ENCODE peak calls at places on chromosomes 12 and 14, in ten cellular contexts. One of them, this sample, is unnamed.

GRCh38 chr12:112879191-112879705 is 27.5 kb upstream of the OAS1 start:
- DNase-seq in activated CD8-positive, alpha-beta memory T cell treated with anti-CD3 and anti-CD28 coated beads for 48 hours: no peak
- DNase-seq in ovary: no peak
- DNase-seq in T-helper 1 cell: no peak
- DNase-seq in fibroblast of pulmonary artery: no peak
- DNase-seq in PC-3: no peak
- DNase-seq in naive B cell: no peak
- DNase-seq in B cell: no peak
- DNase-seq in bronchial epithelial cell: no peak
- DNase-seq in cardiac muscle cell: no peak
- DNase-seq in this sample: no peak

GRCh38 chr12:91140660-91141045 is 29.4 kb upstream of the LUM start:
- DNase-seq in activated CD8-positive, alpha-beta memory T cell treated with anti-CD3 and anti-CD28 coated beads for 48 hours: no peak
- DNase-seq in ovary: no peak
- DNase-seq in T-helper 1 cell: no peak
- DNase-seq in fibroblast of pulmonary artery: peak
- DNase-seq in PC-3: peak
- DNase-seq in naive B cell: no peak
- DNase-seq in B cell: no peak
- DNase-seq in bronchial epithelial cell: no peak
- DNase-seq in cardiac muscle cell: no peak
- DNase-seq in this sample: no peak

GRCh38 chr12:9925746-9926393 is 6.3 kb downstream of the CLEC2A start:
- DNase-seq in activated CD8-positive, alpha-beta memory T cell treated with anti-CD3 and anti-CD28 coated beads for 48 hours: no peak
- DNase-seq in ovary: no peak
- DNase-seq in T-helper 1 cell: no peak
- DNase-seq in fibroblast of pulmonary artery: peak
- DNase-seq in PC-3: peak
- DNase-seq in naive B cell: peak
- DNase-seq in B cell: peak
- DNase-seq in bronchial epithelial cell: peak
- DNase-seq in cardiac muscle cell: peak
- DNase-seq in this sample: no peak

GRCh38 chr12:111150476-111150875 is 218.4 kb downstream of the PHETA1 start:
- DNase-seq in activated CD8-positive, alpha-beta memory T cell treated with anti-CD3 and anti-CD28 coated beads for 48 hours: no peak
- DNase-seq in ovary: no peak
- DNase-seq in T-helper 1 cell: no peak
- DNase-seq in fibroblast of pulmonary artery: no peak
- DNase-seq in PC-3: no peak
- DNase-seq in naive B cell: no peak
- DNase-seq in B cell: no peak
- DNase-seq in bronchial epithelial cell: no peak
- DNase-seq in cardiac muscle cell: no peak
- DNase-seq in this sample: no peak

GRCh38 chr12:1162083-1162760 is 171.2 kb downstream of the ERC1 start:
- DNase-seq in activated CD8-positive, alpha-beta memory T cell treated with anti-CD3 and anti-CD28 coated beads for 48 hours: no peak
- DNase-seq in ovary: no peak
- DNase-seq in T-helper 1 cell: no peak
- DNase-seq in fibroblast of pulmonary artery: no peak
- DNase-seq in PC-3: no peak
- DNase-seq in naive B cell: no peak
- DNase-seq in B cell: no peak
- DNase-seq in bronchial epithelial cell: no peak
- DNase-seq in cardiac muscle cell: no peak
- DNase-seq in this sample: no peak

GRCh38 chr12:19857197-19857596 is 417.9 kb downstream of the AEBP2 start:
- DNase-seq in activated CD8-positive, alpha-beta memory T cell treated with anti-CD3 and anti-CD28 coated beads for 48 hours: no peak
- DNase-seq in ovary: no peak
- DNase-seq in T-helper 1 cell: no peak
- DNase-seq in fibroblast of pulmonary artery: no peak
- DNase-seq in PC-3: no peak
- DNase-seq in naive B cell: no peak
- DNase-seq in B cell: no peak
- DNase-seq in bronchial epithelial cell: no peak
- DNase-seq in cardiac muscle cell: no peak
- DNase-seq in this sample: no peak

GRCh38 chr12:52542785-52543318 is 10.1 kb downstream of the KRT71 start:
- DNase-seq in activated CD8-positive, alpha-beta memory T cell treated with anti-CD3 and anti-CD28 coated beads for 48 hours: no peak
- DNase-seq in ovary: no peak
- DNase-seq in T-helper 1 cell: no peak
- DNase-seq in fibroblast of pulmonary artery: no peak
- DNase-seq in PC-3: no peak
- DNase-seq in naive B cell: no peak
- DNase-seq in B cell: no peak
- DNase-seq in bronchial epithelial cell: no peak
- DNase-seq in cardiac muscle cell: no peak
- DNase-seq in this sample: no peak

GRCh38 chr12:44708218-44708617 is 167.9 kb downstream of the NELL2 start:
- DNase-seq in activated CD8-positive, alpha-beta memory T cell treated with anti-CD3 and anti-CD28 coated beads for 48 hours: no peak
- DNase-seq in ovary: no peak
- DNase-seq in T-helper 1 cell: no peak
- DNase-seq in fibroblast of pulmonary artery: no peak
- DNase-seq in PC-3: no peak
- DNase-seq in naive B cell: no peak
- DNase-seq in B cell: no peak
- DNase-seq in bronchial epithelial cell: no peak
- DNase-seq in cardiac muscle cell: no peak
- DNase-seq in this sample: no peak

GRCh38 chr14:26404927-26405326 is 192.9 kb downstream of the NOVA1 start:
- DNase-seq in activated CD8-positive, alpha-beta memory T cell treated with anti-CD3 and anti-CD28 coated beads for 48 hours: no peak
- DNase-seq in ovary: no peak
- DNase-seq in T-helper 1 cell: no peak
- DNase-seq in fibroblast of pulmonary artery: no peak
- DNase-seq in PC-3: no peak
- DNase-seq in naive B cell: no peak
- DNase-seq in B cell: no peak
- DNase-seq in bronchial epithelial cell: no peak
- DNase-seq in cardiac muscle cell: no peak
- DNase-seq in this sample: no peak

GRCh38 chr12:12779529-12779928 is 5.9 kb upstream of the APOLD1 start:
- DNase-seq in activated CD8-positive, alpha-beta memory T cell treated with anti-CD3 and anti-CD28 coated beads for 48 hours: no peak
- DNase-seq in ovary: no peak
- DNase-seq in T-helper 1 cell: no peak
- DNase-seq in fibroblast of pulmonary artery: peak
- DNase-seq in PC-3: peak
- DNase-seq in naive B cell: no peak
- DNase-seq in B cell: no peak
- DNase-seq in bronchial epithelial cell: peak
- DNase-seq in cardiac muscle cell: no peak
- DNase-seq in this sample: no peak

GRCh38 chr12:124722871-124723270 is 140.8 kb downstream of the SCARB1 start:
- DNase-seq in activated CD8-positive, alpha-beta memory T cell treated with anti-CD3 and anti-CD28 coated beads for 48 hours: no peak
- DNase-seq in ovary: no peak
- DNase-seq in T-helper 1 cell: no peak
- DNase-seq in fibroblast of pulmonary artery: no peak
- DNase-seq in PC-3: peak
- DNase-seq in naive B cell: no peak
- DNase-seq in B cell: no peak
- DNase-seq in bronchial epithelial cell: peak
- DNase-seq in cardiac muscle cell: no peak
- DNase-seq in this sample: no peak

GRCh38 chr14:48937796-48938195 is 648.4 kb downstream of the RPS29 start:
- DNase-seq in activated CD8-positive, alpha-beta memory T cell treated with anti-CD3 and anti-CD28 coated beads for 48 hours: no peak
- DNase-seq in ovary: peak
- DNase-seq in T-helper 1 cell: no peak
- DNase-seq in fibroblast of pulmonary artery: peak
- DNase-seq in PC-3: no peak
- DNase-seq in naive B cell: no peak
- DNase-seq in B cell: no peak
- DNase-seq in bronchial epithelial cell: no peak
- DNase-seq in cardiac muscle cell: peak
- DNase-seq in this sample: no peak

GRCh38 chr14:104421401-104421821 is 158.2 kb upstream of the C14orf180 start:
- DNase-seq in activated CD8-positive, alpha-beta memory T cell treated with anti-CD3 and anti-CD28 coated beads for 48 hours: no peak
- DNase-seq in ovary: no peak
- DNase-seq in T-helper 1 cell: no peak
- DNase-seq in fibroblast of pulmonary artery: no peak
- DNase-seq in PC-3: no peak
- DNase-seq in naive B cell: no peak
- DNase-seq in B cell: no peak
- DNase-seq in bronchial epithelial cell: no peak
- DNase-seq in cardiac muscle cell: no peak
- DNase-seq in this sample: no peak

GRCh38 chr12:132557291-132557968 is 53.0 kb downstream of the LRCOL1 start:
- DNase-seq in activated CD8-positive, alpha-beta memory T cell treated with anti-CD3 and anti-CD28 coated beads for 48 hours: no peak
- DNase-seq in ovary: no peak
- DNase-seq in T-helper 1 cell: no peak
- DNase-seq in fibroblast of pulmonary artery: no peak
- DNase-seq in PC-3: no peak
- DNase-seq in naive B cell: no peak
- DNase-seq in B cell: no peak
- DNase-seq in bronchial epithelial cell: no peak
- DNase-seq in cardiac muscle cell: no peak
- DNase-seq in this sample: no peak

GRCh38 chr12:124032265-124032886 is 59.4 kb downstream of the ZNF664 start:
- DNase-seq in activated CD8-positive, alpha-beta memory T cell treated with anti-CD3 and anti-CD28 coated beads for 48 hours: no peak
- DNase-seq in ovary: no peak
- DNase-seq in T-helper 1 cell: no peak
- DNase-seq in fibroblast of pulmonary artery: peak
- DNase-seq in PC-3: peak
- DNase-seq in naive B cell: peak
- DNase-seq in B cell: peak
- DNase-seq in bronchial epithelial cell: peak
- DNase-seq in cardiac muscle cell: peak
- DNase-seq in this sample: peak

GRCh38 chr14:80606347-80606772 is 335.2 kb downstream of the CEP128 start:
- DNase-seq in activated CD8-positive, alpha-beta memory T cell treated with anti-CD3 and anti-CD28 coated beads for 48 hours: no peak
- DNase-seq in ovary: no peak
- DNase-seq in T-helper 1 cell: no peak
- DNase-seq in fibroblast of pulmonary artery: peak
- DNase-seq in PC-3: no peak
- DNase-seq in naive B cell: no peak
- DNase-seq in B cell: no peak
- DNase-seq in bronchial epithelial cell: no peak
- DNase-seq in cardiac muscle cell: no peak
- DNase-seq in this sample: no peak

GRCh38 chr14:67524152-67524963 is 8.7 kb upstream of the PLEKHH1 start:
- DNase-seq in activated CD8-positive, alpha-beta memory T cell treated with anti-CD3 and anti-CD28 coated beads for 48 hours: no peak
- DNase-seq in ovary: no peak
- DNase-seq in T-helper 1 cell: no peak
- DNase-seq in fibroblast of pulmonary artery: no peak
- DNase-seq in PC-3: peak
- DNase-seq in naive B cell: no peak
- DNase-seq in B cell: no peak
- DNase-seq in bronchial epithelial cell: no peak
- DNase-seq in cardiac muscle cell: no peak
- DNase-seq in this sample: no peak

GRCh38 chr14:31505411-31505810 is 17.6 kb upstream of the GPR33 start:
- DNase-seq in activated CD8-positive, alpha-beta memory T cell treated with anti-CD3 and anti-CD28 coated beads for 48 hours: no peak
- DNase-seq in ovary: no peak
- DNase-seq in T-helper 1 cell: no peak
- DNase-seq in fibroblast of pulmonary artery: peak
- DNase-seq in PC-3: no peak
- DNase-seq in naive B cell: no peak
- DNase-seq in B cell: no peak
- DNase-seq in bronchial epithelial cell: no peak
- DNase-seq in cardiac muscle cell: no peak
- DNase-seq in this sample: no peak

GRCh38 chr14:24133730-24134129 is 2.3 kb upstream of the PSME1 start:
- DNase-seq in activated CD8-positive, alpha-beta memory T cell treated with anti-CD3 and anti-CD28 coated beads for 48 hours: no peak
- DNase-seq in ovary: no peak
- DNase-seq in T-helper 1 cell: no peak
- DNase-seq in fibroblast of pulmonary artery: no peak
- DNase-seq in PC-3: no peak
- DNase-seq in naive B cell: no peak
- DNase-seq in B cell: no peak
- DNase-seq in bronchial epithelial cell: no peak
- DNase-seq in cardiac muscle cell: no peak
- DNase-seq in this sample: no peak

GRCh38 chr14:33707751-33708150 is 243.1 kb downstream of the EGLN3 start:
- DNase-seq in activated CD8-positive, alpha-beta memory T cell treated with anti-CD3 and anti-CD28 coated beads for 48 hours: no peak
- DNase-seq in ovary: no peak
- DNase-seq in T-helper 1 cell: no peak
- DNase-seq in fibroblast of pulmonary artery: no peak
- DNase-seq in PC-3: no peak
- DNase-seq in naive B cell: no peak
- DNase-seq in B cell: no peak
- DNase-seq in bronchial epithelial cell: no peak
- DNase-seq in cardiac muscle cell: no peak
- DNase-seq in this sample: no peak

GRCh38 chr12:6860116-6860515 is 7.2 kb upstream of the TPI1 start:
- DNase-seq in activated CD8-positive, alpha-beta memory T cell treated with anti-CD3 and anti-CD28 coated beads for 48 hours: no peak
- DNase-seq in ovary: no peak
- DNase-seq in T-helper 1 cell: no peak
- DNase-seq in fibroblast of pulmonary artery: no peak
- DNase-seq in PC-3: no peak
- DNase-seq in naive B cell: no peak
- DNase-seq in B cell: no peak
- DNase-seq in bronchial epithelial cell: no peak
- DNase-seq in cardiac muscle cell: no peak
- DNase-seq in this sample: no peak

GRCh38 chr12:4285070-4285469 is 11.5 kb downstream of the CCND2 start:
- DNase-seq in activated CD8-positive, alpha-beta memory T cell treated with anti-CD3 and anti-CD28 coated beads for 48 hours: no peak
- DNase-seq in ovary: no peak
- DNase-seq in T-helper 1 cell: no peak
- DNase-seq in fibroblast of pulmonary artery: no peak
- DNase-seq in PC-3: no peak
- DNase-seq in naive B cell: no peak
- DNase-seq in B cell: no peak
- DNase-seq in bronchial epithelial cell: no peak
- DNase-seq in cardiac muscle cell: no peak
- DNase-seq in this sample: no peak

GRCh38 chr12:68514807-68515411 is 95.8 kb upstream of the RAP1B start:
- DNase-seq in activated CD8-positive, alpha-beta memory T cell treated with anti-CD3 and anti-CD28 coated beads for 48 hours: no peak
- DNase-seq in ovary: no peak
- DNase-seq in T-helper 1 cell: no peak
- DNase-seq in fibroblast of pulmonary artery: no peak
- DNase-seq in PC-3: no peak
- DNase-seq in naive B cell: no peak
- DNase-seq in B cell: no peak
- DNase-seq in bronchial epithelial cell: no peak
- DNase-seq in cardiac muscle cell: no peak
- DNase-seq in this sample: no peak

GRCh38 chr12:5318874-5319273 is 113.0 kb upstream of the NTF3 start:
- DNase-seq in activated CD8-positive, alpha-beta memory T cell treated with anti-CD3 and anti-CD28 coated beads for 48 hours: no peak
- DNase-seq in ovary: no peak
- DNase-seq in T-helper 1 cell: no peak
- DNase-seq in fibroblast of pulmonary artery: peak
- DNase-seq in PC-3: peak
- DNase-seq in naive B cell: no peak
- DNase-seq in B cell: no peak
- DNase-seq in bronchial epithelial cell: peak
- DNase-seq in cardiac muscle cell: no peak
- DNase-seq in this sample: no peak

GRCh38 chr12:10128687-10129086 is 1.3 kb downstream of the CLEC7A start:
- DNase-seq in activated CD8-positive, alpha-beta memory T cell treated with anti-CD3 and anti-CD28 coated beads for 48 hours: no peak
- DNase-seq in ovary: no peak
- DNase-seq in T-helper 1 cell: no peak
- DNase-seq in fibroblast of pulmonary artery: no peak
- DNase-seq in PC-3: no peak
- DNase-seq in naive B cell: no peak
- DNase-seq in B cell: no peak
- DNase-seq in bronchial epithelial cell: peak
- DNase-seq in cardiac muscle cell: no peak
- DNase-seq in this sample: no peak

GRCh38 chr12:117019866-117020265 is 79.3 kb downstream of the TESC start:
- DNase-seq in activated CD8-positive, alpha-beta memory T cell treated with anti-CD3 and anti-CD28 coated beads for 48 hours: no peak
- DNase-seq in ovary: no peak
- DNase-seq in T-helper 1 cell: no peak
- DNase-seq in fibroblast of pulmonary artery: no peak
- DNase-seq in PC-3: no peak
- DNase-seq in naive B cell: no peak
- DNase-seq in B cell: no peak
- DNase-seq in bronchial epithelial cell: no peak
- DNase-seq in cardiac muscle cell: no peak
- DNase-seq in this sample: no peak

GRCh38 chr12:93894391-93895095 is 217.4 kb downstream of the CRADD start:
- DNase-seq in activated CD8-positive, alpha-beta memory T cell treated with anti-CD3 and anti-CD28 coated beads for 48 hours: no peak
- DNase-seq in ovary: peak
- DNase-seq in T-helper 1 cell: no peak
- DNase-seq in fibroblast of pulmonary artery: peak
- DNase-seq in PC-3: no peak
- DNase-seq in naive B cell: no peak
- DNase-seq in B cell: no peak
- DNase-seq in bronchial epithelial cell: no peak
- DNase-seq in cardiac muscle cell: peak
- DNase-seq in this sample: peak

This sample was measured in prostate gland.